ENCODE peak calls at places on chromosomes 13 and 19, in seven cellular contexts. F is bronchial epithelial cell; H is spleen; J is thoracic aorta; M is Caco-2; O is CD8-positive, alpha-beta memory T cell; U is esophagus muscularis mucosa. R is an unnamed sample.

GRCh38 chr13:76225815-76226489 is 589.8 kb downstream of the LMO7 start:
- DNase-seq in M (no peak), F (no peak), H (no peak), O (no peak), U (no peak), J (no peak), R (no peak)

GRCh38 chr13:107210216-107211010 is 642.5 kb upstream of the ARGLU1 start:
- DNase-seq in M (no peak), U (no peak), H (no peak), O (no peak), F (peak; percentile 14), J (no peak), R (peak; percentile 10)

GRCh38 chr13:44058586-44059238 is 179.0 kb downstream of the LACC1 start:
- DNase-seq in H (no peak), U (no peak), O (no peak), F (no peak), M (no peak), J (no peak), R (no peak)

GRCh38 chr13:95624020-95624419 is 20.5 kb downstream of the DZIP1 start:
- DNase-seq in F (peak; percentile 47), O (peak; percentile 12), J (no peak), M (no peak), U (peak; percentile 7), H (no peak), R (no peak)

GRCh38 chr13:101846701-101847100 is 394.2 kb downstream of the ITGBL1 start:
- DNase-seq in H (no peak), M (no peak), O (no peak), F (no peak), J (no peak), U (no peak), R (no peak)

GRCh38 chr19:17303940-17304267 is 679 bp upstream of the ABHD8 start:
- DNase-seq in J (no peak), O (no peak), H (peak; percentile 74), F (peak; percentile 70), M (no peak), U (no peak), R (no peak)

GRCh38 chr19:4639531-4640246 is 373 bp downstream of the TNFAIP8L1 start:
- DNase-seq in O (no peak), M (peak; percentile 63), U (no peak), J (no peak), F (no peak), H (peak; percentile 87), R (no peak)

GRCh38 chr13:94291631-94292322 is 187.7 kb downstream of the DCT start:
- DNase-seq in H (no peak), U (no peak), F (no peak), J (no peak), M (no peak), O (no peak), R (no peak)

GRCh38 chr13:103436057-103436654 is 369.9 kb upstream of the SLC10A2 start:
- DNase-seq in J (no peak), M (no peak), H (no peak), F (no peak), U (no peak), O (no peak), R (no peak)

GRCh38 chr19:54100560-54100959 is at the start of gene OSCAR:
- DNase-seq in F (no peak), O (no peak), M (no peak), U (no peak), H (peak; percentile 82), J (no peak), R (no peak)

GRCh38 chr13:109366521-109366920 is 419.9 kb downstream of the IRS2 start:
- DNase-seq in M (no peak), H (no peak), U (no peak), O (no peak), F (no peak), J (no peak), R (no peak)

GRCh38 chr19:18442941-18443340 is 5.0 kb upstream of the ISYNA1 start:
- DNase-seq in J (no peak), M (no peak), O (no peak), H (no peak), U (no peak), F (no peak), R (no peak)

GRCh38 chr13:51806571-51806970 is 2.6 kb upstream of the DHRS12 start:
- DNase-seq in H (no peak), F (peak; percentile 37), O (no peak), U (no peak), M (no peak), J (no peak), R (no peak)

GRCh38 chr19:28883241-28883693 is 329.7 kb downstream of the UQCRFS1 start:
- DNase-seq in J (no peak), U (no peak), O (no peak), H (no peak), M (no peak), F (no peak), R (no peak)

GRCh38 chr13:113209880-113210421 is 538 bp downstream of the CUL4A start:
- DNase-seq in J (no peak), U (peak; percentile 93), H (peak; percentile 94), O (peak; percentile 82), M (peak; percentile 87), F (peak; percentile 57), R (no peak)

GRCh38 chr13:20544186-20544914 is 18.7 kb upstream of the CRYL1 start:
- DNase-seq in M (no peak), O (no peak), H (no peak), F (no peak), U (no peak), J (no peak), R (no peak)

GRCh38 chr19:50798116-50798942 is 8.1 kb downstream of the ACP4 start:
- DNase-seq in U (no peak), O (no peak), J (no peak), M (no peak), F (no peak), H (no peak), R (no peak)
- H3K36me3 ChIP-seq in U (peaks cover 17% of the 10 kb centered on the region), O (no peaks in the 10 kb centered on the region), J (peaks cover 14% of the 10 kb centered on the region), M (peaks cover 13% of the 10 kb centered on the region), F (peaks cover 33% of the 10 kb centered on the region), H (peaks cover 75% of the 10 kb centered on the region), R (peaks cover 22% of the 10 kb centered on the region)

GRCh38 chr13:36999054-36999927 is at the start of gene ALG5:
- DNase-seq in H (peak; percentile 99), F (peak; percentile 75), J (peak; percentile 47), U (peak; percentile 95), O (peak; percentile 94), M (peak; percentile 89), R (no peak)

GRCh38 chr13:36997716-36998427 is 1.3 kb downstream of the ALG5 start:
- DNase-seq in F (no peak), M (no peak), U (no peak), O (no peak), H (no peak), J (no peak), R (no peak)

GRCh38 chr13:36998624-36999041 is 507 bp downstream of the ALG5 start:
- DNase-seq in H (peak; percentile 89), U (no peak), O (no peak), M (peak; percentile 38), F (no peak), J (no peak), R (no peak)

DNA sequence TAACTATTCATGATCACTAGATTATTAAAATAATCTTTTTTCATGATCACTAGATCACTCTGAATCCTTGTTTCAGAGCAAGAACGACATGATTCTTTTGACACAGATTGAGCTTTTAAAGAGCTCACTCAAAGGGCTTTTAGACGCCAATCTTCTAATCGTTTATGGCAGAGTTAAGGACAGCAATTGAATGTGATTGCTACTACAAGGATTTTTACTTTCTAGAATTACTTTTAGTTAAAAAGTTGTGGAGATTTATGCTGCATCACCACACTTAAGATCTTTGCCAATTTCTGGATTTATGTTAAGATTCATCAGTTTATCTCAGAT is 1.3 kb downstream of the EXOSC8 start:
- DNase-seq in O (no peak), J (no peak), H (no peak), M (no peak), F (no peak), U (no peak), R (no peak)
- H3K4me3 ChIP-seq in O (no peak overlapping the region), J (no peak overlapping the region), H (peak overlapping the region; percentile 79), M (peak overlapping the region; percentile 76), F (peak overlapping the region; percentile 96), U (no peak overlapping the region), R (peak overlapping the region; percentile 85)

DNA sequence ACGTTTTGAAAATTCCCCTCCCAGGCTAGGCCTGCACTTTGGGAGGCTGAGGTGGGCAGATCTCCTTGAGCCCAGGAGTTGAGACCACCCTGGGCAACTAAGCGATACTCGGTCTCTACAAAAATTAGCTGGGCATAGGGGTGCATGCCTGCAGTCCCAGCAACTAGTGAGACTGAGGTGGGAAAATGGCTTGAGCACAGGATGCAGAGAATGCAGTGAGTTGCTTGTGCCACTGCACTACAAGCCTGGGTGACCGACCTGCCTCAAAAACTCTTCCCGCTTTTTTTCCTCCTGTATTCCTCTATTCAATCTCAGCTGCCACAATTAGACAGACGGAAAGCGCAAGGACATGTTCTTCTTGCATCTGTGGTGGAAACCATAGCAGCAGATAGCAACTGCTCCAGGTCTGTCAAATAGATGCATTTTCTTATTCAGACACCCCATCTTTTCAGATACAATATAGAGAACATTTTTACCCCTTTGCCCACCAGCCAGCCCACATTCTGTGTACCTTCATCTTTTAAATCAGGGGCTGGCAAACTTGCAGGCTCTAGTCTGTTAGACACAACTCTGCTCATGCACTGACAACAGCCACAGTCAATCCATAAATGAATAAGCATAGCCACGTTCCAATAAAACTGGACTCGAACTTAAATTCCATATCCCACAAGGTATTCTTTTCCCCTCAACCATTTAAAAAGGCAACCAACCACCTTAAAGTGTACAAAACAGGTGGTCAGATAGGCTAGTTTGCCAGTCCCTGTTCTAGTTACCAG is 4.8 kb downstream of the TPT1 start:
- DNase-seq in O (no peak), F (no peak), U (no peak), J (no peak), M (no peak), H (no peak), R (no peak)
- H3K36me3 ChIP-seq in O (peaks cover 38% of the 10 kb centered on the region), F (peaks cover 20% of the 10 kb centered on the region), U (peaks cover 43% of the 10 kb centered on the region), J (peaks cover 48% of the 10 kb centered on the region), M (peaks cover 16% of the 10 kb centered on the region), H (peaks cover 64% of the 10 kb centered on the region), R (peaks cover 22% of the 10 kb centered on the region)

GRCh38 chr19:46551175-46551574 is 50.0 kb upstream of the CALM3 start:
- DNase-seq in F (no peak), H (no peak), J (no peak), M (no peak), O (no peak), U (no peak), R (no peak)

GRCh38 chr19:46542428-46543230 is 47.0 kb upstream of the PNMA8B start:
- DNase-seq in O (peak; percentile 50), U (peak; percentile 99), F (peak; percentile 69), J (peak; percentile 95), H (peak; percentile 92), M (peak; percentile 91), R (peak; percentile 50)

GRCh38 chr19:46550684-46551083 is 50.4 kb upstream of the CALM3 start:
- DNase-seq in H (no peak), J (no peak), M (no peak), U (no peak), F (no peak), O (no peak), R (no peak)

DNA sequence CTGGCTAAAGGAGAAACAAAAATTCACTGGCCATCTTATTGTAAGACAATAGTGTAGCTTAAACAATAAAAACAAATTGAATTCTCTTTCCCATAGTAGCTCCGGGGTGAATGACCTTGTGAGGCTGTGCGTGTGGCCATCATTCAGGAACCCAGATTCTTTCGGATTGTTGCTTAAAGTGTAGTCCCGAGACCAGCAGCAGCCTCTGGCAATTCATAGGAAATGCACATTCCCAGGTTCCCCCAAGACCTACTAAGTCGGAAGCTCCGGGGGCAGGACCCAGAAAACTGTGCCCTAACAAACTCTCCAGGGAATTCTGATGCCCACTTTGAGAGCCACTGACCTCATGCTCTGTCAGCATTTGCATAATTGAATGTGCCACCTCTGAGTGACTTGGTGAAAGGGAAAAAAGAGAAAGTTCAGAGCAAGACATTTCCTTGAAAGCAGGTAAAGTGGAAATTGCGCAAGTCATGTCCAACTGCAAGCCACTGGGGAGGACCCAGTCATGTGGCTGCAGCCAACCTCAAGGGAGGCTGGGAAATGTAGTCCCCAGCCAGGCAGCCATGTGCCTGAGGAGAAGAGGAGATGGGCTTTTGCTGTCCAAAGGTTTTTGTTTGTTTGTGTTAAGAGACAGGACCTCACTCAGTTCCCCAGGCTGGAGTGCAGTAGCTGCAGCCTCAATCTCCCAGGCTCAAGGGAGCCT is 50.7 kb upstream of the PNMA8B start:
- DNase-seq in O (no peak), F (peak; percentile 74), J (no peak), M (peak; percentile 79), U (no peak), H (peak; percentile 73), R (no peak)
- H3K4me3 ChIP-seq in O (no peak overlapping the region), F (peak overlapping the region; percentile 7), J (no peak overlapping the region), M (no peak overlapping the region), U (no peak overlapping the region), H (peak overlapping the region; percentile 22), R (no peak overlapping the region)